ENCODE peak calls at places on chromosomes 5 and 9, in nine cellular contexts. L is nephron progenitor cell, U is AG10803, B is body of pancreas, O is RWPE2, F is cardiac fibroblast, C is IMR-90, K is HFFc6, I is BE2C. A is an unnamed sample.

GRCh38 chr9:124007468-124008306 is 3.9 kb upstream of the LHX2 start:
- DNase-seq in B (no peak), K (no peak), L (no peak), O (no peak), I (no peak), F (no peak), U (no peak), C (no peak), A (no peak)

GRCh38 chr9:121609845-121610637 is 41.4 kb upstream of the DAB2IP start:
- DNase-seq in F (peak; percentile 54), U (peak; percentile 45), I (peak; percentile 46), K (peak; percentile 66), B (peak; percentile 95), O (peak; percentile 84), L (no peak), C (peak; percentile 92), A (no peak)

GRCh38 chr9:128066713-128067621 is at the start of gene NAIF1:
- DNase-seq in K (peak; percentile 99), I (peak; percentile 97), O (peak; percentile 95), U (peak; percentile 100), L (peak; percentile 96), F (peak; percentile 100), C (peak; percentile 100), B (peak; percentile 98), A (peak; percentile 96)

GRCh38 chr5:153974131-153974812 is 64.4 kb downstream of the FAM114A2 start:
- DNase-seq in L (peak; percentile 43), I (peak; percentile 24), F (peak; percentile 70), K (peak; percentile 47), U (peak; percentile 51), B (no peak), C (peak; percentile 40), O (no peak), A (peak; percentile 60)

GRCh38 chr9:131407717-131408195 is 13.9 kb downstream of the PRRC2B start:
- DNase-seq in K (no peak), U (peak; percentile 52), O (no peak), I (no peak), F (peak; percentile 64), L (no peak), B (peak; percentile 49), C (no peak), A (peak; percentile 43)

GRCh38 chr9:34098307-34098706 is 28.2 kb downstream of the DCAF12 start:
- DNase-seq in U (no peak), C (no peak), K (no peak), B (no peak), L (no peak), I (no peak), O (no peak), F (no peak), A (no peak)

GRCh38 chr9:122835313-122835731 is 6.9 kb upstream of the PDCL start:
- DNase-seq in B (no peak), F (no peak), C (no peak), U (no peak), K (no peak), O (no peak), L (no peak), I (no peak), A (peak; percentile 31)

GRCh38 chr5:16628376-16628775 is 11.6 kb upstream of the RETREG1 start:
- DNase-seq in L (no peak), O (no peak), K (no peak), U (peak; percentile 16), B (no peak), C (no peak), I (no peak), F (no peak), A (no peak)

GRCh38 chr5:135048930-135049329 is 14.9 kb upstream of the PITX1 start:
- DNase-seq in F (no peak), B (no peak), I (no peak), K (no peak), U (no peak), O (no peak), C (no peak), L (no peak), A (no peak)

GRCh38 chr5:65742565-65743231 is 20.7 kb downstream of the NLN start:
- DNase-seq in U (peak; percentile 83), C (peak; percentile 91), F (peak; percentile 88), B (no peak), I (peak; percentile 30), O (no peak), L (no peak), K (peak; percentile 84), A (peak; percentile 18)

GRCh38 chr9:125785187-125785840 is 38.1 kb downstream of the PBX3 start:
- DNase-seq in L (no peak), U (no peak), B (no peak), F (peak; percentile 85), C (no peak), I (no peak), K (no peak), O (no peak), A (no peak)

GRCh38 chr9:96317335-96317980 is 15.5 kb upstream of the HSD17B3 start:
- DNase-seq in K (peak; percentile 4), O (no peak), U (peak; percentile 64), B (peak; percentile 40), F (peak; percentile 75), L (peak; percentile 69), C (peak; percentile 70), I (peak; percentile 40), A (peak; percentile 56)

GRCh38 chr9:37511006-37511714 is 25.4 kb downstream of the POLR1E start:
- DNase-seq in C (no peak), I (peak; percentile 64), K (no peak), F (no peak), O (no peak), B (no peak), L (peak; percentile 41), U (no peak), A (peak; percentile 47)

GRCh38 chr5:111857633-111858032 is 100.6 kb upstream of the NREP start:
- DNase-seq in B (no peak), C (peak; percentile 11), K (peak; percentile 36), I (no peak), F (peak; percentile 51), O (no peak), L (no peak), U (peak; percentile 42), A (no peak)

GRCh38 chr5:140992878-140993277 is 26.6 kb downstream of the PCDHAC2 start:
- DNase-seq in I (no peak), K (no peak), B (no peak), F (no peak), L (no peak), U (no peak), O (no peak), C (no peak), A (no peak)

GRCh38 chr9:128006360-128007024 is 25.7 kb upstream of the EEIG1 start:
- DNase-seq in L (no peak), C (peak; percentile 36), K (peak; percentile 36), I (no peak), O (no peak), B (no peak), F (no peak), U (no peak), A (no peak)

GRCh38 chr5:156259618-156260017 is 67.3 kb upstream of the SGCD start:
- DNase-seq in I (no peak), O (no peak), C (no peak), K (no peak), B (no peak), L (no peak), F (no peak), U (no peak), A (no peak)

GRCh38 chr9:80378669-80379293 is 807.0 kb downstream of the TLE4 start:
- DNase-seq in F (peak; percentile 8), U (no peak), O (no peak), B (no peak), L (no peak), K (no peak), C (no peak), I (no peak), A (no peak)

GRCh38 chr5:170633235-170634041 is 129.6 kb downstream of the KCNIP1 start:
- DNase-seq in O (peak; percentile 53), L (peak; percentile 63), K (peak; percentile 66), F (peak; percentile 79), I (no peak), C (peak; percentile 65), B (peak; percentile 70), U (peak; percentile 84), A (peak; percentile 36)

GRCh38 chr5:110681109-110681508 is 45.4 kb downstream of the TMEM232 start:
- DNase-seq in L (no peak), U (no peak), B (no peak), C (no peak), K (no peak), I (no peak), O (no peak), F (no peak), A (no peak)

GRCh38 chr5:124702442-124703024 is 43.9 kb downstream of the ZNF608 start:
- DNase-seq in O (no peak), I (no peak), L (no peak), F (no peak), B (no peak), U (no peak), K (no peak), C (no peak), A (no peak)

GRCh38 chr5:66796306-66797292 is 200.4 kb downstream of the MAST4 start:
- DNase-seq in U (peak; percentile 3), C (peak; percentile 3), F (peak; percentile 21), B (no peak), L (no peak), K (no peak), O (no peak), I (no peak), A (no peak)
- TF ChIP-seq CTCF in U (peak; percentile 51), C (no peak), F (peak; percentile 27), B (peak; percentile 21), L (peak; percentile 11), K (peak; percentile 53), O (peak; percentile 26), I (peak; percentile 53), A (no peak)

GRCh38 chr5:149837680-149838269 is 106.8 kb downstream of the PDE6A start:
- DNase-seq in K (peak; percentile 66), C (peak; percentile 68), U (peak; percentile 58), I (peak; percentile 77), B (peak; percentile 40), F (peak; percentile 80), L (peak; percentile 73), O (no peak), A (peak; percentile 77)
- TF ChIP-seq CTCF in K (peak; percentile 88), C (peak; percentile 96), U (peak; percentile 86), I (peak; percentile 88), B (peak; percentile 42), F (peak; percentile 96), L (peak; percentile 73), O (peak; percentile 99), A (peak; percentile 52)

DNA sequence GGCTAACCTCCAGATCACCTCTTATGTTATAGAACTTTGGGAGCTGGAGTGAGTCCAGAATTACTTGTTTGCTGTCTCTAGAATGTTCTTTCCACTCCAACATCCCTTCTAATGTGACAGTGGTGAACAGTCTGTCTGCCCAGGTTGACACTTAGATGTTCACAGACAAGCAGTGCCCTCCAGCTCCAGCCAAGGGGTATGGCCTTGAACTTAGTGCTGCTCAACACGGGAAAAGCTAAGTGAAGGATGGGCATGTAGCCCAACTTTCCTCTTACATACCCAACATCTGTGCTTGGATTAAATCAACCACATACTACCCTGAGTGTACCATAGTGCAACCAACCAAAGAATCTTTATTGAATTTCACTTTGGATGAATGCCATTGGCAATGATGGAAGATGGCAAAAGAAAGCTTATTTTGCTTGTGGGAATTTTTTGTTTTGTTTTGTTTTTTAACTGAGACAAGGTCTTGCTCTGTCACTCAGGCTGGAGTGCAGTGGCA is 201.2 kb downstream of the NXNL2 start:
- DNase-seq in L (no peak), O (no peak), U (peak; percentile 40), K (no peak), I (peak; percentile 46), C (no peak), F (no peak), B (no peak), A (no peak)
- TF ChIP-seq CTCF in L (no peak), O (no peak), U (no peak), K (no peak), I (no peak), C (no peak), F (no peak), B (no peak), A (no peak)

GRCh38 chr5:4700886-4701285 is 439.2 kb upstream of the ADAMTS16 start:
- DNase-seq in C (no peak), U (no peak), F (no peak), L (no peak), B (no peak), I (no peak), K (no peak), O (no peak), A (no peak)
- TF ChIP-seq CTCF in C (no peak), U (no peak), F (no peak), L (no peak), B (no peak), I (no peak), K (no peak), O (no peak), A (no peak)